ENCODE peak calls at places on chromosomes 13 and 19, in nine cellular contexts. One of them, this sample, is unnamed.

GRCh38 chr19:13053761-13054604 is 48.7 kb downstream of the LYL1 start:
- DNase-seq in IMR-90: peak
- DNase-seq in stomach: peak
- DNase-seq in tibial nerve: peak
- DNase-seq in heart left ventricle: peak
- DNase-seq in H54: peak
- DNase-seq in A549: peak
- DNase-seq in breast epithelium: peak
- DNase-seq in ovary: peak
- DNase-seq in this sample: peak

GRCh38 chr19:46297700-46298476 is 1.0 kb downstream of the HIF3A start:
- DNase-seq in H54: no peak
- DNase-seq in heart left ventricle: peak
- DNase-seq in IMR-90: no peak
- DNase-seq in A549: no peak
- DNase-seq in tibial nerve: peak
- DNase-seq in stomach: peak
- DNase-seq in breast epithelium: peak
- DNase-seq in ovary: peak
- DNase-seq in this sample: peak

GRCh38 chr19:40284501-40285352 is at the start of gene AKT2:
- DNase-seq in H54: peak
- DNase-seq in stomach: no peak
- DNase-seq in ovary: peak
- DNase-seq in A549: no peak
- DNase-seq in breast epithelium: peak
- DNase-seq in IMR-90: peak
- DNase-seq in tibial nerve: no peak
- DNase-seq in heart left ventricle: peak
- DNase-seq in this sample: peak

GRCh38 chr13:100269837-100270236 is 180.9 kb downstream of the PCCA start:
- DNase-seq in tibial nerve: peak
- DNase-seq in A549: no peak
- DNase-seq in stomach: peak
- DNase-seq in IMR-90: peak
- DNase-seq in ovary: peak
- DNase-seq in heart left ventricle: peak
- DNase-seq in H54: peak
- DNase-seq in breast epithelium: no peak
- DNase-seq in this sample: no peak

GRCh38 chr19:4694211-4694987 is 24.3 kb upstream of the MYDGF start:
- DNase-seq in H54: peak
- DNase-seq in IMR-90: peak
- DNase-seq in ovary: no peak
- DNase-seq in stomach: peak
- DNase-seq in A549: peak
- DNase-seq in heart left ventricle: no peak
- DNase-seq in breast epithelium: peak
- DNase-seq in tibial nerve: no peak
- DNase-seq in this sample: peak

GRCh38 chr13:101267656-101268055 is 148.7 kb downstream of the NALCN start:
- DNase-seq in IMR-90: no peak
- DNase-seq in A549: no peak
- DNase-seq in H54: peak
- DNase-seq in heart left ventricle: no peak
- DNase-seq in stomach: no peak
- DNase-seq in tibial nerve: no peak
- DNase-seq in ovary: no peak
- DNase-seq in breast epithelium: no peak
- DNase-seq in this sample: no peak

GRCh38 chr13:86608739-86609138 is 809.5 kb upstream of the SLITRK6 start:
- DNase-seq in A549: no peak
- DNase-seq in breast epithelium: no peak
- DNase-seq in stomach: no peak
- DNase-seq in IMR-90: no peak
- DNase-seq in tibial nerve: no peak
- DNase-seq in ovary: no peak
- DNase-seq in heart left ventricle: no peak
- DNase-seq in H54: no peak
- DNase-seq in this sample: no peak

GRCh38 chr13:53321301-53321700 is 292.7 kb downstream of the OLFM4 start:
- DNase-seq in heart left ventricle: no peak
- DNase-seq in breast epithelium: no peak
- DNase-seq in ovary: no peak
- DNase-seq in stomach: no peak
- DNase-seq in tibial nerve: no peak
- DNase-seq in H54: no peak
- DNase-seq in A549: no peak
- DNase-seq in IMR-90: no peak
- DNase-seq in this sample: no peak

GRCh38 chr19:29076161-29076560 is 136.8 kb downstream of the UQCRFS1 start:
- DNase-seq in stomach: no peak
- DNase-seq in ovary: no peak
- DNase-seq in tibial nerve: no peak
- DNase-seq in A549: no peak
- DNase-seq in H54: no peak
- DNase-seq in heart left ventricle: no peak
- DNase-seq in breast epithelium: no peak
- DNase-seq in IMR-90: no peak
- DNase-seq in this sample: no peak

GRCh38 chr13:31282741-31283455 is 83.1 kb downstream of the B3GLCT start:
- DNase-seq in tibial nerve: no peak
- DNase-seq in breast epithelium: no peak
- DNase-seq in A549: no peak
- DNase-seq in heart left ventricle: no peak
- DNase-seq in H54: no peak
- DNase-seq in ovary: no peak
- DNase-seq in stomach: no peak
- DNase-seq in IMR-90: no peak
- DNase-seq in this sample: no peak

GRCh38 chr19:36215276-36216171 is 618 bp downstream of the ZNF146 start:
- DNase-seq in heart left ventricle: no peak
- DNase-seq in stomach: no peak
- DNase-seq in A549: peak
- DNase-seq in IMR-90: peak
- DNase-seq in H54: no peak
- DNase-seq in ovary: no peak
- DNase-seq in tibial nerve: no peak
- DNase-seq in breast epithelium: no peak
- DNase-seq in this sample: no peak

GRCh38 chr13:49214917-49215376 is 5.2 kb upstream of the MLNR start:
- DNase-seq in heart left ventricle: peak
- DNase-seq in H54: no peak
- DNase-seq in ovary: no peak
- DNase-seq in breast epithelium: no peak
- DNase-seq in A549: peak
- DNase-seq in tibial nerve: no peak
- DNase-seq in stomach: peak
- DNase-seq in IMR-90: peak
- DNase-seq in this sample: no peak

GRCh38 chr13:51122868-51123267 is 11.8 kb upstream of the C13orf42 start:
- DNase-seq in H54: no peak
- DNase-seq in heart left ventricle: no peak
- DNase-seq in stomach: no peak
- DNase-seq in ovary: no peak
- DNase-seq in breast epithelium: no peak
- DNase-seq in tibial nerve: no peak
- DNase-seq in IMR-90: no peak
- DNase-seq in A549: no peak
- DNase-seq in this sample: no peak

GRCh38 chr19:54188224-54188871 is 1.0 kb downstream of the MBOAT7 start:
- DNase-seq in ovary: no peak
- DNase-seq in IMR-90: peak
- DNase-seq in A549: peak
- DNase-seq in breast epithelium: no peak
- DNase-seq in heart left ventricle: no peak
- DNase-seq in stomach: no peak
- DNase-seq in tibial nerve: no peak
- DNase-seq in H54: peak
- DNase-seq in this sample: no peak

GRCh38 chr13:37131092-37131491 is 25.6 kb upstream of the CSNK1A1L start:
- DNase-seq in IMR-90: no peak
- DNase-seq in A549: no peak
- DNase-seq in stomach: no peak
- DNase-seq in ovary: no peak
- DNase-seq in breast epithelium: no peak
- DNase-seq in tibial nerve: no peak
- DNase-seq in heart left ventricle: no peak
- DNase-seq in H54: no peak
- DNase-seq in this sample: no peak

GRCh38 chr19:48990400-48990799 is 2.7 kb downstream of the GYS1 start:
- DNase-seq in IMR-90: no peak
- DNase-seq in H54: no peak
- DNase-seq in stomach: no peak
- DNase-seq in tibial nerve: no peak
- DNase-seq in ovary: no peak
- DNase-seq in A549: no peak
- DNase-seq in heart left ventricle: no peak
- DNase-seq in breast epithelium: no peak
- DNase-seq in this sample: no peak

GRCh38 chr19:48993175-48994034 is at the start of the genes GYS1 and RUVBL2:
- DNase-seq in A549: peak
- DNase-seq in H54: peak
- DNase-seq in heart left ventricle: peak
- DNase-seq in ovary: peak
- DNase-seq in stomach: peak
- DNase-seq in tibial nerve: peak
- DNase-seq in breast epithelium: peak
- DNase-seq in IMR-90: peak
- DNase-seq in this sample: peak

GRCh38 chr19:48992571-48993174 is 436 bp downstream of the GYS1 start:
- DNase-seq in stomach: no peak
- DNase-seq in breast epithelium: no peak
- DNase-seq in IMR-90: no peak
- DNase-seq in tibial nerve: no peak
- DNase-seq in heart left ventricle: no peak
- DNase-seq in A549: no peak
- DNase-seq in H54: no peak
- DNase-seq in ovary: peak
- DNase-seq in this sample: no peak

GRCh38 chr19:48991011-48991609 is 2.0 kb downstream of the GYS1 start:
- DNase-seq in heart left ventricle: no peak
- DNase-seq in tibial nerve: no peak
- DNase-seq in H54: no peak
- DNase-seq in stomach: no peak
- DNase-seq in ovary: no peak
- DNase-seq in breast epithelium: no peak
- DNase-seq in IMR-90: no peak
- DNase-seq in A549: no peak
- DNase-seq in this sample: no peak

GRCh38 chr19:48991823-48992570 is 1.1 kb downstream of the GYS1 start:
- DNase-seq in IMR-90: peak
- DNase-seq in heart left ventricle: peak
- DNase-seq in ovary: peak
- DNase-seq in H54: peak
- DNase-seq in A549: peak
- DNase-seq in tibial nerve: peak
- DNase-seq in stomach: peak
- DNase-seq in breast epithelium: no peak
- DNase-seq in this sample: no peak
- TF ChIP-seq POLR2A in IMR-90: peak
- TF ChIP-seq POLR2A in heart left ventricle: no peak
- TF ChIP-seq POLR2A in ovary: peak
- TF ChIP-seq POLR2A in H54: no peak
- TF ChIP-seq POLR2A in A549: no peak
- TF ChIP-seq POLR2A in tibial nerve: peak
- TF ChIP-seq POLR2A in stomach: no peak
- TF ChIP-seq POLR2A in breast epithelium: no peak
- TF ChIP-seq POLR2A in this sample: no peak

GRCh38 chr13:105090244-105090643 is 1445.2 kb downstream of the EFNB2 start:
- DNase-seq in IMR-90: no peak
- DNase-seq in breast epithelium: no peak
- DNase-seq in tibial nerve: no peak
- DNase-seq in A549: no peak
- DNase-seq in H54: no peak
- DNase-seq in stomach: no peak
- DNase-seq in ovary: no peak
- DNase-seq in heart left ventricle: no peak
- DNase-seq in this sample: no peak
- TF ChIP-seq POLR2A in IMR-90: no peak
- TF ChIP-seq POLR2A in breast epithelium: no peak
- TF ChIP-seq POLR2A in tibial nerve: no peak
- TF ChIP-seq POLR2A in A549: no peak
- TF ChIP-seq POLR2A in H54: no peak
- TF ChIP-seq POLR2A in stomach: no peak
- TF ChIP-seq POLR2A in ovary: no peak
- TF ChIP-seq POLR2A in heart left ventricle: no peak
- TF ChIP-seq POLR2A in this sample: no peak

GRCh38 chr19:823565-824121 is 1.9 kb upstream of the PLPPR3 start:
- DNase-seq in tibial nerve: no peak
- DNase-seq in IMR-90: no peak
- DNase-seq in H54: peak
- DNase-seq in breast epithelium: peak
- DNase-seq in stomach: no peak
- DNase-seq in heart left ventricle: no peak
- DNase-seq in A549: no peak
- DNase-seq in ovary: no peak
- DNase-seq in this sample: no peak
- TF ChIP-seq POLR2A in tibial nerve: no peak
- TF ChIP-seq POLR2A in IMR-90: no peak
- TF ChIP-seq POLR2A in H54: no peak
- TF ChIP-seq POLR2A in breast epithelium: no peak
- TF ChIP-seq POLR2A in stomach: no peak
- TF ChIP-seq POLR2A in heart left ventricle: no peak
- TF ChIP-seq POLR2A in A549: no peak
- TF ChIP-seq POLR2A in ovary: no peak
- TF ChIP-seq POLR2A in this sample: no peak

GRCh38 chr13:26656919-26657318 is 99.4 kb downstream of the WASF3 start:
- DNase-seq in H54: no peak
- DNase-seq in tibial nerve: no peak
- DNase-seq in IMR-90: peak
- DNase-seq in stomach: no peak
- DNase-seq in ovary: peak
- DNase-seq in A549: no peak
- DNase-seq in breast epithelium: no peak
- DNase-seq in heart left ventricle: no peak
- DNase-seq in this sample: no peak

GRCh38 chr13:26660761-26661160 is 99.8 kb downstream of the GPR12 start:
- DNase-seq in stomach: no peak
- DNase-seq in ovary: no peak
- DNase-seq in heart left ventricle: no peak
- DNase-seq in A549: no peak
- DNase-seq in breast epithelium: no peak
- DNase-seq in IMR-90: no peak
- DNase-seq in tibial nerve: no peak
- DNase-seq in H54: no peak
- DNase-seq in this sample: no peak

GRCh38 chr13:26660185-26660584 is 100.4 kb downstream of the GPR12 start:
- DNase-seq in heart left ventricle: no peak
- DNase-seq in IMR-90: no peak
- DNase-seq in stomach: no peak
- DNase-seq in tibial nerve: no peak
- DNase-seq in A549: no peak
- DNase-seq in breast epithelium: no peak
- DNase-seq in ovary: no peak
- DNase-seq in H54: no peak
- DNase-seq in this sample: no peak

GRCh38 chr13:26658491-26658890 is 101.0 kb downstream of the WASF3 start:
- DNase-seq in H54: no peak
- DNase-seq in tibial nerve: no peak
- DNase-seq in heart left ventricle: no peak
- DNase-seq in stomach: no peak
- DNase-seq in A549: no peak
- DNase-seq in IMR-90: no peak
- DNase-seq in breast epithelium: no peak
- DNase-seq in ovary: no peak
- DNase-seq in this sample: no peak

GRCh38 chr13:26658972-26659371 is 101.5 kb downstream of the WASF3 start:
- DNase-seq in IMR-90: no peak
- DNase-seq in breast epithelium: no peak
- DNase-seq in tibial nerve: no peak
- DNase-seq in H54: no peak
- DNase-seq in ovary: no peak
- DNase-seq in heart left ventricle: no peak
- DNase-seq in A549: no peak
- DNase-seq in stomach: no peak
- DNase-seq in this sample: no peak
- TF ChIP-seq POLR2A in IMR-90: no peak
- TF ChIP-seq POLR2A in breast epithelium: no peak
- TF ChIP-seq POLR2A in tibial nerve: no peak
- TF ChIP-seq POLR2A in H54: no peak
- TF ChIP-seq POLR2A in ovary: no peak
- TF ChIP-seq POLR2A in heart left ventricle: no peak
- TF ChIP-seq POLR2A in A549: no peak
- TF ChIP-seq POLR2A in stomach: no peak
- TF ChIP-seq POLR2A in this sample: no peak

This sample was measured in suprapubic skin.